ENCODE peak calls at places on chromosomes 1 and 21, in eight cellular contexts. K, D, Q, R, U, B, Y and E are unnamed samples.

GRCh38 chr1:241749041-241749798 is 97.1 kb downstream of the WDR64 start:
- DNase-seq in K (no peak), D (no peak), Q (no peak), R (no peak), U (no peak), B (no peak), Y (no peak), E (no peak)

GRCh38 chr1:27152829-27153548 is 1.9 kb downstream of the SLC9A1 start:
- DNase-seq in K (no peak), D (no peak), Q (no peak), R (no peak), U (no peak), B (no peak), Y (no peak), E (no peak)

GRCh38 chr1:167722152-167722869 is 529 bp downstream of the MPZL1 start:
- DNase-seq in K (peak), D (peak), Q (no peak), R (no peak), U (peak), B (no peak), Y (peak), E (peak)

GRCh38 chr1:44168520-44169098 is 27.2 kb upstream of the KLF18 start:
- DNase-seq in K (no peak), D (no peak), Q (no peak), R (no peak), U (no peak), B (no peak), Y (no peak), E (no peak)

GRCh38 chr1:43452789-43453441 is 816 bp downstream of the HYI start:
- DNase-seq in K (peak), D (no peak), Q (no peak), R (no peak), U (peak), B (no peak), Y (peak), E (no peak)

GRCh38 chr1:215594640-215595039 is 27.5 kb downstream of the KCTD3 start:
- DNase-seq in K (no peak), D (no peak), Q (no peak), R (no peak), U (no peak), B (no peak), Y (no peak), E (no peak)

GRCh38 chr1:187516874-187517273 is 688.1 kb downstream of the PLA2G4A start:
- DNase-seq in K (no peak), D (no peak), Q (no peak), R (no peak), U (no peak), B (no peak), Y (no peak), E (no peak)

GRCh38 chr1:43277116-43277876 is 7.5 kb downstream of the TMEM125 start:
- DNase-seq in K (no peak), D (no peak), Q (no peak), R (no peak), U (no peak), B (no peak), Y (no peak), E (no peak)

GRCh38 chr1:202145325-202146140 is 996 bp upstream of the ARL8A start:
- DNase-seq in K (no peak), D (no peak), Q (no peak), R (no peak), U (no peak), B (no peak), Y (no peak), E (no peak)

GRCh38 chr1:211420389-211420788 is 71.6 kb downstream of the RD3 start:
- DNase-seq in K (no peak), D (no peak), Q (no peak), R (no peak), U (peak), B (no peak), Y (no peak), E (peak)

GRCh38 chr1:159900086-159900680 is at the start of gene CFAP45:
- DNase-seq in K (peak), D (peak), Q (peak), R (no peak), U (peak), B (peak), Y (peak), E (peak)

GRCh38 chr1:244239261-244239770 is 188.2 kb downstream of the ZBTB18 start:
- DNase-seq in K (no peak), D (no peak), Q (no peak), R (no peak), U (no peak), B (no peak), Y (no peak), E (no peak)

GRCh38 chr1:166952002-166952746 is 23.2 kb downstream of the ILDR2 start:
- DNase-seq in K (no peak), D (no peak), Q (no peak), R (no peak), U (peak), B (no peak), Y (no peak), E (peak)

GRCh38 chr1:21261551-21262281 is 28.5 kb downstream of the ECE1 start:
- DNase-seq in K (peak), D (peak), Q (peak), R (no peak), U (no peak), B (peak), Y (peak), E (peak)

GRCh38 chr1:196063307-196063706 is 544.9 kb downstream of the KCNT2 start:
- DNase-seq in K (no peak), D (no peak), Q (no peak), R (no peak), U (no peak), B (no peak), Y (no peak), E (no peak)

GRCh38 chr21:42841156-42841915 is 38.0 kb downstream of the WDR4 start:
- DNase-seq in K (no peak), D (no peak), Q (no peak), R (no peak), U (no peak), B (no peak), Y (no peak), E (no peak)

GRCh38 chr1:66350001-66350547 is 183.9 kb upstream of the SGIP1 start:
- DNase-seq in K (no peak), D (no peak), Q (no peak), R (peak), U (peak), B (no peak), Y (no peak), E (no peak)

GRCh38 chr1:179166663-179167417 is 62.6 kb downstream of the ABL2 start:
- DNase-seq in K (no peak), D (no peak), Q (no peak), R (no peak), U (no peak), B (no peak), Y (no peak), E (no peak)

GRCh38 chr1:8541961-8542521 is 224.1 kb downstream of the SLC45A1 start:
- DNase-seq in K (peak), D (no peak), Q (no peak), R (no peak), U (no peak), B (no peak), Y (no peak), E (peak)

GRCh38 chr21:25809013-25809412 is 74.2 kb downstream of the GABPA start:
- DNase-seq in K (no peak), D (no peak), Q (no peak), R (no peak), U (no peak), B (no peak), Y (no peak), E (no peak)

GRCh38 chr1:9626201-9626608 is 25.3 kb upstream of the PIK3CD start:
- DNase-seq in K (no peak), D (no peak), Q (no peak), R (no peak), U (no peak), B (no peak), Y (no peak), E (no peak)

GRCh38 chr1:89523597-89524368 is 846 bp upstream of the LRRC8B start:
- DNase-seq in K (peak), D (peak), Q (no peak), R (peak), U (peak), B (no peak), Y (peak), E (no peak)

GRCh38 chr1:244403431-244403830 is 48.3 kb downstream of the ADSS2 start:
- DNase-seq in K (no peak), D (no peak), Q (no peak), R (no peak), U (no peak), B (no peak), Y (no peak), E (no peak)

GRCh38 chr1:84450916-84451315 is 28.1 kb upstream of the RPF1 start:
- DNase-seq in K (no peak), D (no peak), Q (no peak), R (no peak), U (no peak), B (no peak), Y (no peak), E (no peak)

GRCh38 chr1:61980561-61980960 is 214.1 kb upstream of the L1TD1 start:
- DNase-seq in K (no peak), D (no peak), Q (no peak), R (no peak), U (peak), B (no peak), Y (no peak), E (peak)

GRCh38 chr1:37519613-37520012 is 5.0 kb upstream of the MEAF6 start:
- DNase-seq in K (no peak), D (no peak), Q (no peak), R (peak), U (no peak), B (no peak), Y (no peak), E (no peak)

GRCh38 chr21:34037446-34037845 is 35.9 kb upstream of the MRPS6 start:
- DNase-seq in K (peak), D (no peak), Q (no peak), R (no peak), U (no peak), B (no peak), Y (no peak), E (peak)

GRCh38 chr1:57959727-57960300 is 536.0 kb upstream of the DAB1 start:
- DNase-seq in K (no peak), D (no peak), Q (no peak), R (no peak), U (no peak), B (no peak), Y (no peak), E (no peak)

GRCh38 chr1:205925730-205926129 is 17.5 kb downstream of the SLC26A9 start:
- DNase-seq in K (peak), D (no peak), Q (no peak), R (no peak), U (no peak), B (no peak), Y (no peak), E (peak)

GRCh38 chr1:225426395-225427248 is 1.2 kb downstream of the LBR start:
- DNase-seq in K (peak), D (peak), Q (peak), R (peak), U (peak), B (no peak), Y (peak), E (no peak)

GRCh38 chr1:223486366-223486765 is 93.2 kb downstream of the CCDC185 start:
- DNase-seq in K (no peak), D (no peak), Q (no peak), R (no peak), U (no peak), B (no peak), Y (no peak), E (no peak)
- TF ChIP-seq CTCF in K (no peak), D (no peak), Q (no peak), R (no peak), U (no peak), B (no peak), Y (peak), E (peak)

GRCh38 chr1:183931646-183932271 is 105.8 kb downstream of the COLGALT2 start:
- DNase-seq in K (no peak), D (no peak), Q (no peak), R (no peak), U (no peak), B (no peak), Y (no peak), E (peak)
- H3K4me3 ChIP-seq in K (no peak), D (no peak), Q (no peak), R (no peak), U (no peak), B (no peak), Y (no peak), E (no peak)

GRCh38 chr21:39006653-39007417 is 176.4 kb downstream of the PSMG1 start:
- DNase-seq in K (no peak), D (no peak), Q (peak), R (no peak), U (no peak), B (peak), Y (no peak), E (no peak)

GRCh38 chr21:39010629-39011404 is 172.4 kb downstream of the PSMG1 start:
- DNase-seq in K (no peak), D (no peak), Q (no peak), R (no peak), U (no peak), B (no peak), Y (no peak), E (no peak)

GRCh38 chr21:39007532-39007931 is 175.7 kb downstream of the PSMG1 start:
- DNase-seq in K (no peak), D (no peak), Q (no peak), R (no peak), U (no peak), B (no peak), Y (no peak), E (no peak)

GRCh38 chr21:39009587-39010225 is 173.5 kb downstream of the PSMG1 start:
- DNase-seq in K (no peak), D (no peak), Q (no peak), R (no peak), U (no peak), B (no peak), Y (no peak), E (no peak)

GRCh38 chr21:39007985-39008384 is 175.3 kb downstream of the PSMG1 start:
- DNase-seq in K (no peak), D (no peak), Q (no peak), R (no peak), U (no peak), B (no peak), Y (no peak), E (no peak)
- H3K27ac ChIP-seq in K (no peak), D (no peak), Q (peak), R (no peak), U (no peak), B (peak), Y (no peak), E (no peak)

GRCh38 chr1:152878042-152878441 is at the start of gene SMCP:
- DNase-seq in K (no peak), D (no peak), Q (no peak), R (no peak), U (no peak), B (no peak), Y (peak), E (no peak)
- TF ChIP-seq CTCF in K (no peak), D (no peak), Q (no peak), R (no peak), U (no peak), B (no peak), Y (peak), E (peak)

GRCh38 chr1:217921126-217921900 is 290.2 kb downstream of the SPATA17 start:
- DNase-seq in K (peak), D (no peak), Q (no peak), R (no peak), U (no peak), B (no peak), Y (no peak), E (no peak)

GRCh38 chr1:217919683-217920502 is 288.7 kb downstream of the SPATA17 start:
- DNase-seq in K (no peak), D (no peak), Q (no peak), R (no peak), U (peak), B (no peak), Y (no peak), E (no peak)

DNA sequence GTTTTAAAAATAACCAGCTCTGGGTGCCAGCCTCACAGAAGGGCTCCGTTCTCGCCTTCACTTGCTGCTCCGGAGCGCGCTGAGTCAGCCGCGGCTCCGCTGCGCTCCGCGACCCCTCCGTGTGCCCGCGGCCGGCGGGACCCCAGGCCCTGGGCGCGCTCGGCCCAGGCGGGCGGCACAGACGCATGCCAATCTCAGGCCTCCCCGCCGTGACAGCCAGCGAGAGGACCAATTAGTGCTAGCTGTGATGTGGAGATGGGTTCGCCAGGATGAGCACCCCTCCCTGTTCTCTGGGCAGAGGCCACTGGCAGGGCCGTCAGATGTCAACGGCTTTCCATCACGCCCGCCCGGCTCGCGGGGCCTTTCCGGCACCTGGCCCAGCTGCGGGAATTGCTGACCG is 293.8 kb downstream of the SPATA17 start:
- DNase-seq in K (no peak), D (no peak), Q (no peak), R (no peak), U (no peak), B (no peak), Y (no peak), E (no peak)
- H3K4me3 ChIP-seq in K (no peak), D (no peak), Q (no peak), R (no peak), U (no peak), B (no peak), Y (no peak), E (peak)

GRCh38 chr1:223478606-223479005 is 85.4 kb downstream of the CCDC185 start:
- DNase-seq in K (peak), D (no peak), Q (no peak), R (no peak), U (no peak), B (no peak), Y (no peak), E (no peak)

GRCh38 chr1:223482132-223482531 is 88.9 kb downstream of the CCDC185 start:
- DNase-seq in K (no peak), D (no peak), Q (no peak), R (no peak), U (no peak), B (no peak), Y (no peak), E (no peak)

GRCh38 chr1:223482766-223483165 is 89.6 kb downstream of the CCDC185 start:
- DNase-seq in K (no peak), D (no peak), Q (no peak), R (no peak), U (no peak), B (no peak), Y (no peak), E (no peak)

GRCh38 chr1:223479261-223479660 is 86.0 kb downstream of the CCDC185 start:
- DNase-seq in K (no peak), D (no peak), Q (no peak), R (no peak), U (no peak), B (no peak), Y (no peak), E (no peak)

DNA sequence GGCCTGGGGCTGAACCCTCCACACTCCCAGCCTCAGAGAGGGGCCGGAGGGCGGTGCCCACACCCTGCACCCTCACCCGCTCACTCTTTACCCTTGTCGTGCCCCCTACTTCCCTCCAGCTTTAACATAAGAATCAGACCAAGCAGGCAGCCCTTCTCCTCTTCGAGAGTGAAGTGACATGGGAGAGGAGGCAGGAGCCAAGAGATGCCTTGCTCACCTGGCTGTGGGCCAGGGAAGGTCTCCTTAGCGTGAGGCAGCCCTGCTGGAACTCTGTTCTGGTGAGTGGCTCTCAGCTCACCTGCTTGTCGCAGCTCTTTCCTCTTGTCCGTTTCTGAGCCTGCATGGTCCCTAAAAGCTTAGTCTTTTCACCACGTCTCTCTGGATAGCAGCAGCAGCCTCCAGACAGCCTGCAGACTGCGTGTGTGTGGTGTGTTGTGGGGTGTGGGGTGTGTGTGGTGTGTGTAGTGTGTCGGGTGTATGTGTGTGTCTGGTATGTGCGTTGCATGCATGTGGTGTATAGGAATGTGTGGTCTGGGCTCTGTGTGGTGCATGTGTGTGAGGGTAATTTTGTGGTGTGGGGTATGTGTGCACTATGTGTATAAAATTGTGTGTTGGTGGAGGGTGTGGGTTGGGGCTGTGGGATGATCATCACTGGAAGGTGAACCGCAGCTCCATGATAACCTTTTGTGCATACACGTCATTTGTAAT is 86.7 kb downstream of the CCDC185 start:
- DNase-seq in K (peak), D (no peak), Q (no peak), R (no peak), U (no peak), B (no peak), Y (no peak), E (no peak)
- H3K27ac ChIP-seq in K (no peak), D (no peak), Q (no peak), R (no peak), U (no peak), B (no peak), Y (no peak), E (no peak)

DNA sequence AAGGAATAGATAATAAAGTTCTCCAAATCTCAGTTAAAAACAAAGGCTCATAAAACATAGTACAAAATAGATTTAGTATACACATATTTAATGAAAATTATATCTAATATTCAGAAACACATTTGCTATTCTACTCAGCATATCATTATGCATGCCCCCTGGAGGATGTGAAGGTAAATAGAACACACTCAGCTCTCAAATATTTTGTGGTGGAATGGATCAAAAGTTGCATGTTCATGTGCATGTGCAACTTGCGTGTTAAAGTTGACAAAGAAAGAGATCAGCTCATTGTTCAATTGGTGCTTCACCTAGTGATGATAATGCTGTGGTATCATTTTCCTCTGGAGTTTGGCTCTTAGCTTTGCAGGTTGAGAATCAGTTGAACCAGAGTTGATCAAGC is 4.9 kb upstream of the ZNF644 start:
- DNase-seq in K (no peak), D (no peak), Q (no peak), R (no peak), U (no peak), B (no peak), Y (no peak), E (peak)
- TF ChIP-seq CTCF in K (peak), D (no peak), Q (peak), R (peak), U (no peak), B (no peak), Y (peak), E (peak)

DNA sequence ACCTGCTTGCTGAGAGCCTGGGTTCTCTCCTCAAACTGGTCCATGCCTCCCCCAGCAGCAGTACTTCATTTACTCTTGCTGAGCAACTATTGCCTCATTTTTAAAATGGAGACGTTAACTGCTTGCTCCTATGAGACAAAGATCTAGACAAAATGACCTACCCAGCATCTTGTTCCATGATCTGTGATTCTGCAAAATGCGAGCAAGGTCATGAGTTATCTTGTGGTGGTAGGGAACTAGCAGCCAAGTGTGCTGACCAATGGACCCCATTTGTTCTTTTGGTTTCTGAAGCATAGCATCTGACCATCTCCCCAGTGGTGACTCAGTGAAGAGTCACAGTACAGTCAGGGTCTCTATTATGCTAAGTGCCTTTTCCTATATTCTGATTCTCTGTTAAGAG is 40.4 kb downstream of the TBX15 start:
- DNase-seq in K (no peak), D (no peak), Q (no peak), R (no peak), U (no peak), B (no peak), Y (no peak), E (peak)
- H3K4me3 ChIP-seq in K (no peak), D (no peak), Q (no peak), R (no peak), U (no peak), B (no peak), Y (no peak), E (no peak)

GRCh38 chr1:156464335-156464734 is 36.2 kb downstream of the MEF2D start:
- DNase-seq in K (no peak), D (no peak), Q (no peak), R (no peak), U (no peak), B (no peak), Y (no peak), E (peak)
- H3K27ac ChIP-seq in K (no peak), D (peak), Q (peak), R (no peak), U (no peak), B (peak), Y (no peak), E (no peak)